ENCODE peak calls at places on chromosome 6, in four cellular contexts. H is cardiac muscle cell, F is mesothelial cell of epicardium, B is HFF-Myc. V is an unnamed sample.

GRCh38 chr6:31083742-31084354 is 28.5 kb downstream of the C6orf15 start:
- DNase-seq in H (peak), F (no peak), B (peak), V (peak)

GRCh38 chr6:162260024-162260423 is 467.5 kb downstream of the PRKN start:
- DNase-seq in H (no peak), F (no peak), B (no peak), V (no peak)

GRCh38 chr6:68637782-68638181 is 2.7 kb downstream of the ADGRB3 start:
- DNase-seq in H (no peak), F (no peak), B (no peak), V (no peak)

GRCh38 chr6:4128748-4129147 is 6.6 kb downstream of the ECI2 start:
- DNase-seq in H (peak), F (no peak), B (no peak), V (no peak)

GRCh38 chr6:106752641-106753040 is 123.3 kb downstream of the QRSL1 start:
- DNase-seq in H (no peak), F (no peak), B (no peak), V (no peak)

GRCh38 chr6:43768983-43769525 is 957 bp upstream of the VEGFA start:
- DNase-seq in H (peak), F (no peak), B (peak), V (no peak)

GRCh38 chr6:27994616-27995015 is 37.6 kb downstream of the OR2B6 start:
- DNase-seq in H (no peak), F (no peak), B (no peak), V (no peak)

GRCh38 chr6:113732384-113732966 is 124.7 kb upstream of the MARCKS start:
- DNase-seq in H (peak), F (no peak), B (peak), V (no peak)

GRCh38 chr6:69827491-69827890 is 30.7 kb upstream of the LMBRD1 start:
- DNase-seq in H (peak), F (no peak), B (no peak), V (no peak)

GRCh38 chr6:125700591-125701353 is 48.7 kb upstream of the HEY2 start:
- DNase-seq in H (no peak), F (no peak), B (no peak), V (no peak)

GRCh38 chr6:110053395-110054240 is 75.5 kb downstream of the GPR6 start:
- DNase-seq in H (peak), F (no peak), B (peak), V (peak)

GRCh38 chr6:129543981-129544380 is 166.0 kb downstream of the ARHGAP18 start:
- DNase-seq in H (peak), F (no peak), B (no peak), V (no peak)

GRCh38 chr6:35415065-35415880 is 36.9 kb upstream of the FANCE start:
- DNase-seq in H (peak), F (peak), B (no peak), V (peak)

GRCh38 chr6:116335612-116336011 is 35.1 kb upstream of the DSE start:
- DNase-seq in H (no peak), F (no peak), B (no peak), V (no peak)

GRCh38 chr6:143060354-143060805 is 309 bp upstream of the AIG1 start:
- DNase-seq in H (peak), F (peak), B (peak), V (peak)

GRCh38 chr6:41702089-41702745 is 33.2 kb downstream of the TFEB start:
- DNase-seq in H (no peak), F (no peak), B (no peak), V (no peak)

GRCh38 chr6:124536792-124537191 is 425.4 kb upstream of the RNF217 start:
- DNase-seq in H (no peak), F (no peak), B (no peak), V (no peak)

GRCh38 chr6:5036309-5036708 is 32.5 kb upstream of the RPP40 start:
- DNase-seq in H (peak), F (no peak), B (no peak), V (peak)

GRCh38 chr6:34074064-34074739 is 71.7 kb downstream of the GRM4 start:
- DNase-seq in H (no peak), F (no peak), B (no peak), V (peak)

GRCh38 chr6:69487688-69488087 is 309.1 kb downstream of the LMBRD1 start:
- DNase-seq in H (no peak), F (no peak), B (no peak), V (no peak)

GRCh38 chr6:26065952-26066380 is 21.3 kb upstream of the HFE start:
- DNase-seq in H (peak), F (no peak), B (peak), V (peak)

GRCh38 chr6:129567374-129567773 is 142.6 kb downstream of the ARHGAP18 start:
- DNase-seq in H (peak), F (no peak), B (no peak), V (peak)

GRCh38 chr6:12296255-12296573 is 6.1 kb downstream of the EDN1 start:
- DNase-seq in H (peak), F (no peak), B (peak), V (no peak)

GRCh38 chr6:158509465-158509864 is 50.4 kb upstream of the TMEM181 start:
- DNase-seq in H (no peak), F (no peak), B (no peak), V (no peak)

GRCh38 chr6:4920914-4921410 is 82.9 kb downstream of the RPP40 start:
- DNase-seq in H (no peak), F (no peak), B (no peak), V (no peak)

GRCh38 chr6:152572395-152573061 is 64.6 kb downstream of the SYNE1 start:
- DNase-seq in H (peak), F (no peak), B (no peak), V (no peak)

GRCh38 chr6:160036790-160037206 is 67.9 kb downstream of the IGF2R start:
- DNase-seq in H (peak), F (no peak), B (no peak), V (no peak)

GRCh38 chr6:85015396-85015990 is 251.1 kb upstream of the TBX18 start:
- DNase-seq in H (peak), F (peak), B (no peak), V (peak)

GRCh38 chr6:44270526-44271405 is 516 bp downstream of the TMEM151B start:
- DNase-seq in H (no peak), F (peak), B (no peak), V (no peak)

GRCh38 chr6:139386404-139386803 is 12.0 kb upstream of the CITED2 start:
- DNase-seq in H (no peak), F (no peak), B (no peak), V (no peak)

GRCh38 chr6:131451330-131452195 is 121.5 kb upstream of the ARG1 start:
- DNase-seq in H (no peak), F (no peak), B (no peak), V (no peak)

V was measured in RPMI8226.